ENCODE peak calls at places on chromosomes 7 and 10, in seven cellular contexts. F is Peyer's patch, L is left ventricle myocardium inferior, I is spleen, B is cardiac muscle cell, A is lower lobe of right lung, S is thoracic aorta. W is an unnamed sample. For H3K4me1, the result is how much of the 10 kb centered on the place peaks cover.

GRCh38 chr7:118054529-118054928 is 129.4 kb upstream of the LSM8 start:
- DNase-seq in A (no peak), B (no peak), L (no peak), S (no peak), F (no peak), I (no peak), W (no peak)

GRCh38 chr10:50552308-50552707 is 71.4 kb downstream of the SGMS1 start:
- DNase-seq in F (no peak), B (no peak), S (no peak), L (no peak), I (no peak), A (no peak), W (no peak)

GRCh38 chr10:82796510-82796909 is 921.5 kb downstream of the NRG3 start:
- DNase-seq in A (no peak), L (no peak), I (no peak), S (no peak), B (peak), F (no peak), W (no peak)

GRCh38 chr10:29663718-29664117 is 28.9 kb upstream of the SVIL start:
- DNase-seq in F (no peak), I (no peak), S (no peak), L (no peak), B (no peak), A (no peak), W (no peak)

GRCh38 chr7:92404170-92404614 is 43.1 kb upstream of the GATAD1 start:
- DNase-seq in B (no peak), A (no peak), L (no peak), S (no peak), F (peak), I (no peak), W (no peak)

GRCh38 chr7:115240242-115240641 is 318.3 kb downstream of the MDFIC start:
- DNase-seq in A (no peak), I (no peak), S (no peak), B (no peak), L (no peak), F (no peak), W (no peak)

GRCh38 chr7:99224263-99224947 is 16.5 kb upstream of the KPNA7 start:
- DNase-seq in B (no peak), L (no peak), F (peak), A (no peak), I (no peak), S (peak), W (no peak)

GRCh38 chr10:77983384-77984341 is 45.7 kb downstream of the POLR3A start:
- DNase-seq in I (no peak), L (no peak), B (no peak), F (peak), S (no peak), A (no peak), W (no peak)

GRCh38 chr10:78263521-78263988 is 229.9 kb downstream of the RPS24 start:
- DNase-seq in I (peak), F (no peak), S (no peak), L (no peak), A (no peak), B (no peak), W (peak)

GRCh38 chr7:153476166-153476565 is 576.0 kb upstream of the DPP6 start:
- DNase-seq in L (no peak), A (no peak), I (no peak), S (no peak), F (no peak), B (no peak), W (no peak)

GRCh38 chr7:135441791-135442190 is 68.1 kb downstream of the CNOT4 start:
- DNase-seq in I (no peak), F (no peak), B (peak), A (no peak), L (no peak), S (no peak), W (no peak)

GRCh38 chr10:69569144-69569934 is 3.9 kb downstream of the NEUROG3 start:
- DNase-seq in S (no peak), B (no peak), L (no peak), F (no peak), A (no peak), I (no peak), W (no peak)

GRCh38 chr7:80312139-80312661 is 177.6 kb downstream of the GNAI1 start:
- DNase-seq in I (no peak), A (no peak), L (no peak), S (no peak), B (no peak), F (no peak), W (no peak)

GRCh38 chr10:72525689-72526088 is 100.2 kb downstream of the MICU1 start:
- DNase-seq in B (no peak), A (no peak), I (no peak), F (no peak), L (no peak), S (no peak), W (no peak)

GRCh38 chr7:10956528-10956927 is 17.1 kb upstream of the PHF14 start:
- DNase-seq in L (no peak), S (no peak), B (no peak), I (no peak), A (no peak), F (no peak), W (no peak)

GRCh38 chr10:80461208-80462183 is 7.4 kb downstream of the TSPAN14 start:
- DNase-seq in L (no peak), A (no peak), B (no peak), I (no peak), S (no peak), F (peak), W (no peak)

GRCh38 chr7:150450491-150450992 is at the start of gene GIMAP8:
- DNase-seq in S (no peak), A (peak), F (peak), L (peak), I (peak), B (no peak), W (peak)

GRCh38 chr7:113891031-113891350 is 27.8 kb downstream of the PPP1R3A start:
- DNase-seq in S (no peak), A (no peak), F (no peak), L (no peak), I (no peak), B (no peak), W (no peak)

GRCh38 chr10:86413046-86413728 is 46.6 kb upstream of the GRID1 start:
- DNase-seq in B (no peak), A (no peak), I (no peak), F (no peak), S (no peak), L (no peak), W (no peak)

GRCh38 chr10:94299417-94299816 is 63.3 kb downstream of the NOC3L start:
- DNase-seq in S (no peak), L (no peak), I (no peak), B (no peak), F (no peak), A (no peak), W (no peak)

GRCh38 chr7:100752994-100753393 is 19.6 kb downstream of the ZAN start:
- DNase-seq in A (no peak), I (no peak), F (no peak), S (no peak), B (no peak), L (no peak), W (no peak)

GRCh38 chr10:75281980-75282379 is 46.2 kb upstream of the COMTD1 start:
- DNase-seq in B (no peak), F (peak), A (no peak), I (no peak), S (no peak), L (no peak), W (no peak)

GRCh38 chr7:25893436-25893835 is 258.6 kb upstream of the NFE2L3 start:
- DNase-seq in S (no peak), F (no peak), I (no peak), A (no peak), B (no peak), L (no peak), W (no peak)

GRCh38 chr10:45008524-45009161 is 7.9 kb downstream of the ZNF22 start:
- DNase-seq in A (no peak), L (no peak), B (peak), I (no peak), S (no peak), F (no peak), W (no peak)

GRCh38 chr10:133405844-133406527 is 12.0 kb downstream of the MTG1 start:
- DNase-seq in I (no peak), A (no peak), S (no peak), F (no peak), B (no peak), L (no peak), W (no peak)

GRCh38 chr7:106178593-106179134 is 66.6 kb upstream of the SYPL1 start:
- DNase-seq in A (no peak), B (no peak), I (no peak), S (no peak), L (no peak), F (no peak), W (no peak)

GRCh38 chr7:135282621-135283295 is 49.1 kb downstream of the STRA8 start:
- DNase-seq in F (no peak), I (no peak), A (no peak), L (no peak), S (no peak), B (no peak), W (no peak)

GRCh38 chr7:140539466-140539865 is 60.2 kb upstream of the MKRN1 start:
- DNase-seq in L (no peak), A (no peak), I (peak), B (no peak), F (no peak), S (no peak), W (peak)
- H3K4me1 ChIP-seq in L (under half), A (under half), I (under half), B (under half), F (under half), S (under half), W (under half)

GRCh38 chr10:97261188-97261587 is 31.2 kb downstream of the ARHGAP19 start:
- DNase-seq in I (no peak), L (no peak), B (no peak), F (no peak), A (no peak), S (no peak), W (no peak)

GRCh38 chr10:97267671-97268070 is 24.8 kb downstream of the ARHGAP19 start:
- DNase-seq in A (no peak), F (no peak), S (no peak), L (no peak), B (no peak), I (no peak), W (no peak)

GRCh38 chr10:97259119-97259518 is 33.3 kb downstream of the ARHGAP19 start:
- DNase-seq in B (no peak), A (no peak), F (peak), I (no peak), S (no peak), L (no peak), W (no peak)

GRCh38 chr10:97263971-97264370 is 28.5 kb downstream of the ARHGAP19 start:
- DNase-seq in B (no peak), I (no peak), F (no peak), A (no peak), L (no peak), S (no peak), W (no peak)
- TF ChIP-seq CTCF in B (no peak), I (no peak), F (no peak), A (no peak), L (no peak), S (no peak), W (no peak)

DNA sequence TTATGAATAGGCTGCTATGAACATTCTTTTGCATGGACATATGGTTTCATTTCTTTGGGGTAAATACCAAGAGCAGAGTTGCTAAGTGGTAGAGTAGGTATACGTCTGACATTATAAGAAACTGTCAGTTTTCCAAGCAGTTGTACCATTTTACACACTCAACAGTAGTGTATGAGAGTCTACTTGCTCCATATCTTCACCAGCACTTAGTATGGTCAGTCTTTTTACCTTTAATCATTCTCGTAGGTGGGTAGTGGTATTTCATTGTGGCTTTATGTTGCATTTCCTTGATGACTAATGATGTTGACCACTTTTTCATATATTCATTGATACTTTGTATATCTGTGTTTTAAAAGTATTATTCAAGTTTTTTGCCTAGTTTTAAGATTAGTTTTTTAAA is 45.1 kb downstream of the POU6F2 start:
- DNase-seq in A (no peak), F (no peak), I (no peak), S (no peak), B (no peak), L (no peak), W (no peak)
- H3K27ac ChIP-seq in A (no peak), F (no peak), I (no peak), S (no peak), B (no peak), L (no peak), W (no peak)

GRCh38 chr10:103854265-103854686 is 1.1 kb downstream of the SH3PXD2A start:
- DNase-seq in S (no peak), L (no peak), F (no peak), B (peak), I (no peak), A (no peak), W (no peak)
- H3K4me1 ChIP-seq in S (under half), L (half or more), F (under half), B (under half), I (under half), A (half or more), W (half or more)

GRCh38 chr10:31819393-31819820 is 109.2 kb downstream of the ARHGAP12 start:
- DNase-seq in B (no peak), L (peak), F (no peak), S (peak), A (no peak), I (no peak), W (no peak)

GRCh38 chr10:31822150-31822549 is 106.5 kb downstream of the ARHGAP12 start:
- DNase-seq in F (no peak), S (no peak), L (no peak), B (no peak), I (no peak), A (no peak), W (no peak)

GRCh38 chr10:31820794-31821369 is 107.7 kb downstream of the ARHGAP12 start:
- DNase-seq in I (no peak), L (no peak), A (no peak), F (no peak), S (no peak), B (no peak), W (no peak)

GRCh38 chr10:31822616-31823318 is 105.9 kb downstream of the ARHGAP12 start:
- DNase-seq in L (no peak), A (no peak), S (no peak), F (no peak), I (no peak), B (no peak), W (no peak)

GRCh38 chr10:31820096-31820495 is 108.5 kb downstream of the ARHGAP12 start:
- DNase-seq in I (no peak), A (no peak), S (no peak), F (no peak), B (no peak), L (no peak), W (no peak)
- TF ChIP-seq CTCF in I (no peak), A (no peak), S (no peak), F (no peak), B (no peak), L (no peak), W (no peak)

GRCh38 chr10:17645591-17646345 is 1.8 kb downstream of the STAM start:
- DNase-seq in B (no peak), F (no peak), A (no peak), S (no peak), I (no peak), L (no peak), W (no peak)

GRCh38 chr10:17649836-17650235 is 5.9 kb downstream of the STAM start:
- DNase-seq in F (no peak), A (no peak), S (no peak), I (no peak), B (no peak), L (no peak), W (no peak)

GRCh38 chr10:17644485-17644964 is 574 bp downstream of the STAM start:
- DNase-seq in I (no peak), L (no peak), S (no peak), A (no peak), B (no peak), F (no peak), W (no peak)

GRCh38 chr10:17649052-17649451 is 5.1 kb downstream of the STAM start:
- DNase-seq in S (no peak), F (no peak), I (no peak), B (no peak), A (no peak), L (no peak), W (no peak)

DNA sequence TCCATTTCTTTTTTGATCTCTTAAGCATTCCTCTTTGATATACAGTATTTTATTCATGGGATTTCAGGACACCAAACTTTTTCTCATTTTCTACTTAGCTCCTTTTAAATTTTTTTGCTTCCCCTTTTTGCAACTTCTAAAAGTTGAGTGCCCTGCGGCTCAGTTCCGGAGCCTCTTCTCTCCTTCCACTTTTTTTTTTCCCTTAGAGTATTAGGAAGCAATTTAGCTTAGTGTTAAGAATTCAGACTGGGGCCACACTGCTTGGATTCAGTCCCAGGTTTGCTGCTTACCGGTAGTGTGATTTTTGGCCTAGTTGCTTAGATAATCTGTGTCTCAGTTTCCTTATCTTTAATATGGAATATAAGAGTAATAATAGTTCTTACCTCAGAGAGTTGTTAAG is 3.4 kb downstream of the STAM start:
- DNase-seq in F (no peak), A (no peak), L (no peak), B (no peak), I (no peak), S (no peak), W (no peak)
- H3K27ac ChIP-seq in F (no peak), A (peak), L (peak), B (no peak), I (peak), S (peak), W (peak)

W was measured in upper lobe of right lung.